ENCODE peak calls at places on chromosome 16, in seven cellular contexts. M is transverse colon, O is stomach, N is H1, C is suprapubic skin, Z is esophagus muscularis mucosa, I is upper lobe of left lung. Y is an unnamed sample.

GRCh38 chr16:78321611-78322010 is 222.2 kb downstream of the WWOX start:
- DNase-seq in M (no peak), O (no peak), N (no peak), C (no peak), Z (no peak), I (no peak), Y (no peak)

GRCh38 chr16:50196736-50197135 is 43.6 kb downstream of the TENT4B start:
- DNase-seq in M (no peak), O (no peak), N (no peak), C (no peak), Z (no peak), I (no peak), Y (no peak)

GRCh38 chr16:56732832-56733231 is 2.9 kb downstream of the NUP93 start:
- DNase-seq in M (no peak), O (no peak), N (no peak), C (no peak), Z (no peak), I (no peak), Y (no peak)

GRCh38 chr16:21277045-21277926 is 804 bp downstream of the CRYM start:
- DNase-seq in M (no peak), O (no peak), N (no peak), C (no peak), Z (no peak), I (no peak), Y (no peak)

GRCh38 chr16:86969716-86970115 is 347.5 kb downstream of the C16orf95 start:
- DNase-seq in M (no peak), O (no peak), N (no peak), C (no peak), Z (no peak), I (no peak), Y (no peak)

GRCh38 chr16:85387171-85387507 is 226.0 kb upstream of the GSE1 start:
- DNase-seq in M (no peak), O (no peak), N (no peak), C (no peak), Z (no peak), I (no peak), Y (peak; percentile 63)

GRCh38 chr16:85615014-85615851 is 2.1 kb downstream of the GSE1 start:
- DNase-seq in M (peak; percentile 92), O (peak; percentile 91), N (no peak), C (no peak), Z (no peak), I (peak; percentile 93), Y (no peak)

GRCh38 chr16:78210305-78210704 is 110.9 kb downstream of the WWOX start:
- DNase-seq in M (no peak), O (no peak), N (no peak), C (no peak), Z (peak; percentile 47), I (no peak), Y (no peak)

GRCh38 chr16:84650062-84650991 is 2.0 kb downstream of the KLHL36 start:
- DNase-seq in M (no peak), O (no peak), N (no peak), C (no peak), Z (no peak), I (no peak), Y (no peak)

GRCh38 chr16:86961133-86961720 is 356.0 kb downstream of the C16orf95 start:
- DNase-seq in M (no peak), O (no peak), N (no peak), C (no peak), Z (no peak), I (no peak), Y (peak; percentile 42)

GRCh38 chr16:30535106-30535776 is 583 bp upstream of the ZNF747 start:
- DNase-seq in M (no peak), O (no peak), N (peak; percentile 46), C (no peak), Z (no peak), I (no peak), Y (no peak)

GRCh38 chr16:89563639-89564392 is 3.3 kb downstream of the RPL13 start:
- DNase-seq in M (no peak), O (no peak), N (no peak), C (no peak), Z (no peak), I (no peak), Y (no peak)
- TF ChIP-seq POLR2AphosphoS5 in M (no peak), O (no peak), N (peak; percentile 83), C (no peak), Z (no peak), I (no peak), Y (no peak)

GRCh38 chr16:70715113-70715711 is 29.4 kb upstream of the MTSS2 start:
- DNase-seq in M (peak; percentile 70), O (peak; percentile 41), N (no peak), C (no peak), Z (no peak), I (peak; percentile 80), Y (peak; percentile 98)
- TF ChIP-seq EP300 in M (no peak), O (no peak), N (no peak), C (no peak), Z (no peak), I (no peak), Y (peak; percentile 20)

DNA sequence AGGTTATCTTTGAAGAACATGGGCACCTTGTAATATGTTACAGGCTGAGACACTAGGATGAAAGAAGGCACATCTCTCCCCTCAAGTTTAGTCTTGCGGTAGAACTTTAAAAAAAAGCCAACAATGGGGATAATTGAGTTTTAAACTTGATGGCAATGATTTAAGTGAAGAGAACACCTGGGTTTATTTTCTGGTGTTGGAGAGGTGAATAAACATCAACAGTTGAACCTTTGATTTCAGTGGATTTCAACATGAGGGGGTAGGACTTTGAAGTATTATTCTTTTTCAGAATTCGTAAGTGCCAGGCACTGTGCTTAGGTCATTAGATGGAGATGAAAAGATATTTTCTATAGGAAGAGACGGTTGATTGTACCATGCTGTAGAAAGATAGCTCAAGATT is 22.3 kb downstream of the HAPSTR1 start:
- DNase-seq in M (no peak), O (no peak), N (no peak), C (no peak), Z (no peak), I (no peak), Y (no peak)
- TF ChIP-seq POLR2A in M (no peak), O (no peak), N (no peak), C (no peak), Z (no peak), I (no peak), Y (no peak)

GRCh38 chr16:10879681-10880589 is 2.9 kb downstream of the CIITA start:
- DNase-seq in M (no peak), O (no peak), N (no peak), C (no peak), Z (no peak), I (no peak), Y (no peak)

GRCh38 chr16:10878328-10878643 is 1.3 kb downstream of the CIITA start:
- DNase-seq in M (no peak), O (no peak), N (no peak), C (no peak), Z (no peak), I (no peak), Y (no peak)

GRCh38 chr16:10877472-10877946 is 507 bp downstream of the CIITA start:
- DNase-seq in M (no peak), O (no peak), N (no peak), C (no peak), Z (no peak), I (no peak), Y (no peak)

GRCh38 chr16:10880609-10881452 is 3.8 kb downstream of the CIITA start:
- DNase-seq in M (no peak), O (no peak), N (no peak), C (no peak), Z (no peak), I (no peak), Y (peak; percentile 27)

DNA sequence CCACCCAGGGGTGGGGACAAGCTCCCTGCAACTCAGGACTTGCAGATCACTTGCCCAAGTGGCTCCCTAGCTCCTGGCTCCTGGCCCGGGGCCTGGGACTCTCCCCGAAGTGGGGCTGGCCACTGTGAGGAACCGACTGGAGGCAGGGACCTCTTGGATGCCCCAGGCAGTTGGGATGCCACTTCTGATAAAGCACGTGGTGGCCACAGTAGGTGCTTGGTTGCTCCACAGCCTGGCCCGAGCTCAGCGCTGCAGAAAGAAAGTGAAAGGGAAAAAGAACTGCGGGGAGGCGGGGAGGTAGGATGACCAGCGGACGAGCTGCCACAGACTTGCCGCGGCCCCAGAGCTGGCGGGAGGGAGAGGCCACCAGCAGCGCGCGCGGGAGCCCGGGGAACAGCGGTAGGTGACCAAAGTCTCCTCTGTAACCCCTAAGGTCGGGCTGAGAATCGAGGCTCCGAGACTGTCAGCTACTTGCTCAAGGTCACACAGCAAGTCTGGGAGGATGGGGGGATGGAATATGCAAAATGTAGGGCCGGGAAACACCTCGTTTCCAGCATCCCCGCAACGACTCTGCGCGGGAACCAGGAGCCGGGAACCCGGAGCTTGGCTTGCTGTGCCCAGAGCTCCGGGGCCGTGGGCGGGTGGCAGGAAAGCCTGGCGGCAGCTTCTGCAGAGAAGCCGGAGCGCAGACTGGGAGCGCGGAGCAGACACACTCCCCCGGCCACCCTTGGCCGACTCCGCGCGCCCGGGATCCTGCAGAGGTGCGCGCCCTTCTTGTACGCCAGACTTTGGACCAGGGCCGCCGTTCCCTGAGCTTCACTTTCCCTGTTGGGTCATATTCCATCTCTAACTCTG is 1.9 kb downstream of the CIITA start:
- DNase-seq in M (peak; percentile 58), O (peak; percentile 75), N (no peak), C (peak; percentile 84), Z (no peak), I (peak; percentile 90), Y (peak; percentile 70)
- TF ChIP-seq POLR2AphosphoS5 in M (no peak), O (peak; percentile 59), N (no peak), C (no peak), Z (no peak), I (peak; percentile 63), Y (no peak)

GRCh38 chr16:4870138-4870671 is 22.9 kb downstream of the UBN1 start:
- DNase-seq in M (no peak), O (peak; percentile 73), N (no peak), C (peak; percentile 72), Z (no peak), I (no peak), Y (no peak)

GRCh38 chr16:4866586-4866985 is 19.3 kb downstream of the UBN1 start:
- DNase-seq in M (no peak), O (no peak), N (no peak), C (no peak), Z (no peak), I (no peak), Y (no peak)

GRCh38 chr16:4868573-4868972 is 21.3 kb downstream of the UBN1 start:
- DNase-seq in M (no peak), O (no peak), N (no peak), C (no peak), Z (no peak), I (no peak), Y (no peak)

GRCh38 chr16:4868046-4868445 is 20.8 kb downstream of the UBN1 start:
- DNase-seq in M (no peak), O (no peak), N (no peak), C (no peak), Z (no peak), I (no peak), Y (no peak)

DNA sequence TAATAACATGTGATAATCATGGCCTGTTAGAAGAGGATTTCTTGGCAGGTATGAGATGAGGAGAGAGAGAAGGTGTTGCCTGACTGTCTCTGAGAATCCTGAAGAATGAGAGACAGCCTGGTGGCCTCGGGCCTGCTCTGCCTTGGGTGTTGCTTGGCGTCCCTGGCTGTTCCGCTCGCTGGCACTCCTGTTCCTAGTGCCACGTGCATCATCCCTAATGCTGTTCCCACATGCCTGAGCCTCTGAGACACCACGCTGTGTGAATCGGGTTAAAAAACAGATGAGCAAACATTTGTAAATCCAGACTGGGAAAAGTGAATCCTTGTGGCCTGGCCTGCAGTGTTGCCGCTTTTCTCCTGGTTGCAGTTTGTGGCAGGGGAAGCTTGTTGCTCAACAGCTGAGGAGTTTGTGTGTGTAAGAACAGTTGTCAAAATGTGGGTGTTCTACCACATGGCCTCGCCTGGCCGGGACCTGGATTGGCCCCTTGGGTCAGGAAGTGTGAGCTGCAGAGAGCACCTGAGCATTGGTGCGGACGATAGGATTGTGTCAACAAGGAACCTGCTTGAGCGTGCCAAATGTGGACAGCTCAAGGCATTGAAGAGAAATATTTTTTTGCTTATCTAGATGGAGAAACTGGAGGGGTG is 22.0 kb downstream of the UBN1 start:
- DNase-seq in M (no peak), O (peak; percentile 59), N (no peak), C (peak; percentile 73), Z (no peak), I (no peak), Y (no peak)
- TF ChIP-seq EP300 in M (no peak), O (no peak), N (no peak), C (no peak), Z (no peak), I (no peak), Y (no peak)

Y was measured in sigmoid colon.